ENCODE peak calls at places on chromosomes 13 and 19, in five cellular contexts. One of them, this sample, is unnamed.
A peak's percentile ranks its signal among the peaks of the same experiment; 100 is the strongest.

GRCh38 chr19:35248310-35249145 is at the start of gene LSR:
- DNase-seq in GM10248: peak; percentile 97
- DNase-seq in heart right ventricle: no peak
- DNase-seq in mucosa of descending colon: peak; percentile 95
- DNase-seq in GM20000: peak; percentile 97
- DNase-seq in this sample: peak; percentile 97

GRCh38 chr19:50639121-50640112 is at the start of gene SYT3:
- DNase-seq in GM10248: peak; percentile 56
- DNase-seq in heart right ventricle: peak; percentile 50
- DNase-seq in mucosa of descending colon: no peak
- DNase-seq in GM20000: peak; percentile 76
- DNase-seq in this sample: peak; percentile 85

GRCh38 chr19:58346961-58347929 is 6.0 kb downstream of the A1BG start:
- DNase-seq in GM10248: peak; percentile 96
- DNase-seq in heart right ventricle: peak; percentile 61
- DNase-seq in mucosa of descending colon: peak; percentile 80
- DNase-seq in GM20000: peak; percentile 97
- DNase-seq in this sample: peak; percentile 97

GRCh38 chr13:47904239-47904638 is 96.8 kb downstream of the SUCLA2 start:
- DNase-seq in GM10248: no peak
- DNase-seq in heart right ventricle: no peak
- DNase-seq in mucosa of descending colon: no peak
- DNase-seq in GM20000: no peak
- DNase-seq in this sample: no peak

GRCh38 chr13:42594577-42595571 is 20.9 kb downstream of the TNFSF11 start:
- DNase-seq in GM10248: peak; percentile 69
- DNase-seq in heart right ventricle: no peak
- DNase-seq in mucosa of descending colon: no peak
- DNase-seq in GM20000: peak; percentile 72
- DNase-seq in this sample: peak; percentile 69

GRCh38 chr13:76829572-76830327 is 56.5 kb downstream of the KCTD12 start:
- DNase-seq in GM10248: no peak
- DNase-seq in heart right ventricle: no peak
- DNase-seq in mucosa of descending colon: no peak
- DNase-seq in GM20000: no peak
- DNase-seq in this sample: no peak

GRCh38 chr19:3642987-3643386 is 16.4 kb upstream of the CACTIN start:
- DNase-seq in GM10248: no peak
- DNase-seq in heart right ventricle: no peak
- DNase-seq in mucosa of descending colon: no peak
- DNase-seq in GM20000: no peak
- DNase-seq in this sample: no peak

GRCh38 chr19:7507884-7508283 is 8.0 kb upstream of the ZNF358 start:
- DNase-seq in GM10248: no peak
- DNase-seq in heart right ventricle: peak; percentile 67
- DNase-seq in mucosa of descending colon: peak; percentile 92
- DNase-seq in GM20000: no peak
- DNase-seq in this sample: no peak

DNA sequence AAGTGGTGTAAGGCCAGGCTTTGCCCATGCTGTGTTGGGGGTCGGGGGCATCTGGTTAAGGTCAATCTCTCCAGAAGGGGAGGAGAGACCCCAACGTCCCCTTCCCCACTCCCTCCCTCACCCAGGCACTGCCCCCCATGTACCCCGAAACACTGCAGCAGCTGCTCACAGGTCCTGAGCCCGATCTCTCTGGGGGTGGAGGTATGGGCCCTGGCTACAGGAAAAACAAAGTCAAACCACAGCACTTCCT is 10.2 kb downstream of the CAPN12 start:
- DNase-seq in GM10248: no peak
- DNase-seq in heart right ventricle: no peak
- DNase-seq in mucosa of descending colon: no peak
- DNase-seq in GM20000: no peak
- DNase-seq in this sample: no peak
- TF ChIP-seq CTCF in GM10248: no peak
- TF ChIP-seq CTCF in heart right ventricle: no peak
- TF ChIP-seq CTCF in mucosa of descending colon: no peak
- TF ChIP-seq CTCF in GM20000: no peak
- TF ChIP-seq CTCF in this sample: no peak

DNA sequence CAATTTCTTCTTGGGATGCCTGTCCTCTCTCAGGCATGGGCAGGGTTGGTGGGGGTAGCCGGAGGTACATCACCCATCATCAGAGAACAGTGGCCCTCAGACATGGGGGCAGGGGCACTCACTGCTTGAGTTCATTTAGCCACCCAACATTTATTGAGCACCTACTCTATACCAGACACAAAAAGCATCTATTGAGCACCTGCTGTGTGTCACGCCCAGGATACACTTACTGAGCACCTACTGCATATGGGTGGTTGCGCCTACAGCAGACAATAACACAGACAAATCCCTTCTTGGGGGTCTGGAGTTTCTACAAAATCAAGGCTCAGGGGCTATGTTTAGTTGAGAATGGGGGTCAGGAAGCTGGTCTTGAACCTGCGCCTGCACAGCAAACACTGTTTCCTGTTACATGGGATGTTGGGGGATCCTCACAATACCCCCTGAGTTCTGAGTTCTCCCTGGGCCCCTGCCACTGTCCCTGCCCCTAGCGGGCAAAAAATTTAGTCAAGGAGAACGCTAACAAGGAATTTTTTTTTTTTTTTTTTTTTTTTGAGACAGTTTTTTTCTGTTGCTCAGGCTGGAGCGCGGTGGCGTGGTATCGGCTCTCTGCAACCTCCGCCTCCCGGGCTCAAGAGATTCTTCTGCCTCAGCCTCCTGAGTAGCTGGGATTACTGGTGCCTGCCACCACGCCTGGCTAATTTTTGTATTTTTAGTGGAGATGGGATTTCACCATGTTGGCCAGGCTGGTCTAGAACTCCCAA is 11.6 kb downstream of the RCN3 start:
- DNase-seq in GM10248: no peak
- DNase-seq in heart right ventricle: no peak
- DNase-seq in mucosa of descending colon: no peak
- DNase-seq in GM20000: no peak
- DNase-seq in this sample: no peak
- TF ChIP-seq CTCF in GM10248: no peak
- TF ChIP-seq CTCF in heart right ventricle: no peak
- TF ChIP-seq CTCF in mucosa of descending colon: no peak
- TF ChIP-seq CTCF in GM20000: no peak
- TF ChIP-seq CTCF in this sample: no peak

GRCh38 chr19:14081797-14082674 is 3.5 kb downstream of the C19orf67 start:
- DNase-seq in GM10248: peak; percentile 52
- DNase-seq in heart right ventricle: peak; percentile 59
- DNase-seq in mucosa of descending colon: peak; percentile 84
- DNase-seq in GM20000: peak; percentile 72
- DNase-seq in this sample: peak; percentile 76
- TF ChIP-seq CTCF in GM10248: no peak
- TF ChIP-seq CTCF in heart right ventricle: no peak
- TF ChIP-seq CTCF in mucosa of descending colon: no peak
- TF ChIP-seq CTCF in GM20000: no peak
- TF ChIP-seq CTCF in this sample: no peak

GRCh38 chr13:94110011-94110410 is 369.5 kb downstream of the DCT start:
- DNase-seq in GM10248: no peak
- DNase-seq in heart right ventricle: no peak
- DNase-seq in mucosa of descending colon: no peak
- DNase-seq in GM20000: no peak
- DNase-seq in this sample: no peak

GRCh38 chr13:94114166-94114565 is 365.3 kb downstream of the DCT start:
- DNase-seq in GM10248: no peak
- DNase-seq in heart right ventricle: no peak
- DNase-seq in mucosa of descending colon: no peak
- DNase-seq in GM20000: no peak
- DNase-seq in this sample: no peak

GRCh38 chr13:94115054-94115453 is 364.4 kb downstream of the DCT start:
- DNase-seq in GM10248: no peak
- DNase-seq in heart right ventricle: no peak
- DNase-seq in mucosa of descending colon: no peak
- DNase-seq in GM20000: no peak
- DNase-seq in this sample: no peak

GRCh38 chr13:94112227-94112626 is 367.3 kb downstream of the DCT start:
- DNase-seq in GM10248: no peak
- DNase-seq in heart right ventricle: no peak
- DNase-seq in mucosa of descending colon: no peak
- DNase-seq in GM20000: no peak
- DNase-seq in this sample: no peak

GRCh38 chr13:94112731-94113130 is 366.8 kb downstream of the DCT start:
- DNase-seq in GM10248: no peak
- DNase-seq in heart right ventricle: no peak
- DNase-seq in mucosa of descending colon: no peak
- DNase-seq in GM20000: no peak
- DNase-seq in this sample: no peak
- TF ChIP-seq CTCF in GM10248: no peak
- TF ChIP-seq CTCF in heart right ventricle: no peak
- TF ChIP-seq CTCF in mucosa of descending colon: no peak
- TF ChIP-seq CTCF in GM20000: no peak
- TF ChIP-seq CTCF in this sample: no peak

GRCh38 chr19:45253396-45254027 is 2.4 kb downstream of the MARK4 start:
- DNase-seq in GM10248: no peak
- DNase-seq in heart right ventricle: no peak
- DNase-seq in mucosa of descending colon: no peak
- DNase-seq in GM20000: no peak
- DNase-seq in this sample: no peak

GRCh38 chr19:45256836-45257235 is 5.8 kb downstream of the MARK4 start:
- DNase-seq in GM10248: no peak
- DNase-seq in heart right ventricle: no peak
- DNase-seq in mucosa of descending colon: no peak
- DNase-seq in GM20000: no peak
- DNase-seq in this sample: no peak

GRCh38 chr19:45255611-45256157 is 4.6 kb downstream of the MARK4 start:
- DNase-seq in GM10248: no peak
- DNase-seq in heart right ventricle: no peak
- DNase-seq in mucosa of descending colon: no peak
- DNase-seq in GM20000: no peak
- DNase-seq in this sample: no peak

GRCh38 chr19:45251452-45252354 is 632 bp downstream of the MARK4 start:
- DNase-seq in GM10248: peak; percentile 70
- DNase-seq in heart right ventricle: peak; percentile 38
- DNase-seq in mucosa of descending colon: no peak
- DNase-seq in GM20000: peak; percentile 77
- DNase-seq in this sample: peak; percentile 79

DNA sequence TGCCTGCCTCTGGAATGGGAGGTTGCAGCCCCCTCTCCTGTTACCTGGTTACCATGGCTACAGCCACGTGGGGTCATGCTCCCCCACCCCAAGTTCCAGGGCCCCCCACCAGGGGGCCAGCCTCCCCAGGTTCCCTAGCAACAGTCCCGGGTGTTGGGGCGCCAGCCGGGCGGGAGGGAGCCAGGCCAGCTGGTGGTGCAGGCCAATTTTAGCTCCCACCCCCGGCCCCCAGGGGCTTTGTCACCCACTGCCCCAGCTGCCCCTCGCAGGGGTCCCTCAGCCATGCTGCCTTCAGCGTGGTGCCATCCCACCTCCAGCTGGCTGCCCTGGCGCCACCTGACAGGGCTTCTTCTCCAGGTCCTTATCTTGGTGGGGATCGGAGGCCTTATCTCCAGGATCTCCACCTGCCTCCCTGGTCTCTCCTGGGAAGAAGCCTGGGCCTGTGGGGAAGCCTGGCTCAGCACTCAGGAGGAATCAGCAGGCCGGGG is 3.0 kb downstream of the MARK4 start:
- DNase-seq in GM10248: no peak
- DNase-seq in heart right ventricle: no peak
- DNase-seq in mucosa of descending colon: no peak
- DNase-seq in GM20000: no peak
- DNase-seq in this sample: no peak
- TF ChIP-seq CTCF in GM10248: no peak
- TF ChIP-seq CTCF in heart right ventricle: peak; percentile 14
- TF ChIP-seq CTCF in mucosa of descending colon: no peak
- TF ChIP-seq CTCF in GM20000: no peak
- TF ChIP-seq CTCF in this sample: peak; percentile 21